ENCODE peak calls at places on chromosomes 13 and 19, in four cellular contexts. R is adrenal gland; H is CD8-positive, alpha-beta T cell; J is naive B cell. A is an unnamed sample.
A peak's percentile ranks its signal among the peaks of the same experiment; 100 is the strongest.

GRCh38 chr19:45403272-45403671 is 1.6 kb downstream of the PPP1R13L start:
- DNase-seq in R (peak; percentile 45), H (no peak), J (no peak), A (no peak)

GRCh38 chr13:83281666-83282065 is 600.6 kb downstream of the SLITRK1 start:
- DNase-seq in R (no peak), H (no peak), J (no peak), A (no peak)

GRCh38 chr13:52848455-52849190 is at the start of gene PCDH8:
- DNase-seq in R (no peak), H (no peak), J (no peak), A (no peak)

GRCh38 chr13:59680429-59681024 is 483.2 kb downstream of the DIAPH3 start:
- DNase-seq in R (no peak), H (no peak), J (no peak), A (no peak)

GRCh38 chr13:94896238-94896637 is 183.9 kb upstream of the SOX21 start:
- DNase-seq in R (no peak), H (no peak), J (no peak), A (no peak)

GRCh38 chr19:54252845-54253244 is 4.2 kb downstream of the LILRB5 start:
- DNase-seq in R (no peak), H (no peak), J (no peak), A (no peak)

GRCh38 chr19:29809795-29810503 is 1.8 kb upstream of the CCNE1 start:
- DNase-seq in R (no peak), H (no peak), J (no peak), A (no peak)

GRCh38 chr13:96824110-96824509 is 170.2 kb downstream of the OXGR1 start:
- DNase-seq in R (no peak), H (no peak), J (no peak), A (no peak)

GRCh38 chr19:55032170-55032569 is 5.9 kb downstream of the GP6 start:
- DNase-seq in R (no peak), H (no peak), J (no peak), A (no peak)

GRCh38 chr13:106446011-106446410 is 89.5 kb downstream of the EFNB2 start:
- DNase-seq in R (no peak), H (no peak), J (no peak), A (no peak)

GRCh38 chr13:72651196-72651595 is 76.2 kb downstream of the MZT1 start:
- DNase-seq in R (peak; percentile 10), H (no peak), J (no peak), A (no peak)

GRCh38 chr13:28059214-28059613 is 41.2 kb downstream of the FLT3 start:
- DNase-seq in R (peak; percentile 42), H (peak; percentile 37), J (no peak), A (peak; percentile 17)

GRCh38 chr19:45780146-45780447 is 2.2 kb downstream of the DMPK start:
- DNase-seq in R (no peak), H (no peak), J (no peak), A (no peak)

GRCh38 chr13:30708541-30708940 is 26.8 kb upstream of the ALOX5AP start:
- DNase-seq in R (no peak), H (no peak), J (no peak), A (no peak)

GRCh38 chr19:41939861-41940442 is 11.7 kb upstream of the ERFL start:
- DNase-seq in R (no peak), H (peak; percentile 72), J (peak; percentile 83), A (no peak)

GRCh38 chr19:55813906-55814305 is 17.9 kb downstream of the NLRP11 start:
- DNase-seq in R (no peak), H (no peak), J (no peak), A (no peak)

GRCh38 chr19:39122934-39123731 is 2.5 kb upstream of the PAK4 start:
- DNase-seq in R (no peak), H (no peak), J (no peak), A (no peak)

GRCh38 chr19:5170329-5170745 is 170.3 kb downstream of the PTPRS start:
- DNase-seq in R (peak; percentile 33), H (peak; percentile 70), J (no peak), A (peak; percentile 16)

GRCh38 chr13:51158365-51158764 is 47.3 kb upstream of the C13orf42 start:
- DNase-seq in R (no peak), H (no peak), J (no peak), A (no peak)

GRCh38 chr13:83937579-83937978 is 55.3 kb upstream of the SLITRK1 start:
- DNase-seq in R (no peak), H (no peak), J (no peak), A (no peak)

GRCh38 chr13:46866150-46866549 is 30.7 kb downstream of the HTR2A start:
- DNase-seq in R (peak; percentile 8), H (no peak), J (no peak), A (no peak)

A was measured in naive thymus-derived CD4-positive, alpha-beta T cell.